ENCODE peak calls at places on chromosomes 13 and 19, in four cellular contexts. One of them, this sample, is unnamed.

GRCh38 chr19:48445606-48446481 is at the start of gene GRWD1:
- DNase-seq in EL: peak
- DNase-seq in GM23338: peak
- DNase-seq in stimulated activated CD8-positive, alpha-beta memory T cell treated with anti-CD3 and anti-CD28 coated beads, Interleukin-15, amount 100 ng/mL, for 48 hours: peak
- DNase-seq in this sample: peak

GRCh38 chr19:4472174-4472974 is at the start of gene HDGFL2:
- DNase-seq in GM23338: no peak
- DNase-seq in EL: no peak
- DNase-seq in stimulated activated CD8-positive, alpha-beta memory T cell treated with anti-CD3 and anti-CD28 coated beads, Interleukin-15, amount 100 ng/mL, for 48 hours: no peak
- DNase-seq in this sample: no peak

GRCh38 chr13:101673360-101674105 is 221.1 kb downstream of the ITGBL1 start:
- DNase-seq in EL: no peak
- DNase-seq in GM23338: no peak
- DNase-seq in stimulated activated CD8-positive, alpha-beta memory T cell treated with anti-CD3 and anti-CD28 coated beads, Interleukin-15, amount 100 ng/mL, for 48 hours: no peak
- DNase-seq in this sample: no peak

GRCh38 chr13:87057807-87058520 is 613.2 kb upstream of the SLITRK5 start:
- DNase-seq in GM23338: no peak
- DNase-seq in EL: no peak
- DNase-seq in stimulated activated CD8-positive, alpha-beta memory T cell treated with anti-CD3 and anti-CD28 coated beads, Interleukin-15, amount 100 ng/mL, for 48 hours: no peak
- DNase-seq in this sample: no peak

GRCh38 chr19:48745208-48745995 is 1.3 kb downstream of the IZUMO1 start:
- DNase-seq in GM23338: peak
- DNase-seq in EL: peak
- DNase-seq in stimulated activated CD8-positive, alpha-beta memory T cell treated with anti-CD3 and anti-CD28 coated beads, Interleukin-15, amount 100 ng/mL, for 48 hours: no peak
- DNase-seq in this sample: peak

GRCh38 chr19:30719991-30720329 is 347.8 kb downstream of the ZNF536 start:
- DNase-seq in GM23338: peak
- DNase-seq in stimulated activated CD8-positive, alpha-beta memory T cell treated with anti-CD3 and anti-CD28 coated beads, Interleukin-15, amount 100 ng/mL, for 48 hours: no peak
- DNase-seq in EL: peak
- DNase-seq in this sample: no peak

GRCh38 chr13:83516781-83517180 is 365.5 kb downstream of the SLITRK1 start:
- DNase-seq in EL: no peak
- DNase-seq in stimulated activated CD8-positive, alpha-beta memory T cell treated with anti-CD3 and anti-CD28 coated beads, Interleukin-15, amount 100 ng/mL, for 48 hours: no peak
- DNase-seq in GM23338: no peak
- DNase-seq in this sample: no peak

GRCh38 chr13:24264976-24265375 is 44.4 kb upstream of the C1QTNF9 start:
- DNase-seq in EL: no peak
- DNase-seq in GM23338: no peak
- DNase-seq in stimulated activated CD8-positive, alpha-beta memory T cell treated with anti-CD3 and anti-CD28 coated beads, Interleukin-15, amount 100 ng/mL, for 48 hours: peak
- DNase-seq in this sample: no peak

GRCh38 chr19:49468199-49468598 is 5.8 kb upstream of the FLT3LG start:
- DNase-seq in EL: no peak
- DNase-seq in GM23338: no peak
- DNase-seq in stimulated activated CD8-positive, alpha-beta memory T cell treated with anti-CD3 and anti-CD28 coated beads, Interleukin-15, amount 100 ng/mL, for 48 hours: no peak
- DNase-seq in this sample: no peak

GRCh38 chr13:111152836-111153235 is 37.7 kb downstream of the ARHGEF7 start:
- DNase-seq in GM23338: peak
- DNase-seq in EL: no peak
- DNase-seq in stimulated activated CD8-positive, alpha-beta memory T cell treated with anti-CD3 and anti-CD28 coated beads, Interleukin-15, amount 100 ng/mL, for 48 hours: no peak
- DNase-seq in this sample: no peak

GRCh38 chr19:1105217-1105872 is 1.6 kb downstream of the GPX4 start:
- DNase-seq in EL: no peak
- DNase-seq in stimulated activated CD8-positive, alpha-beta memory T cell treated with anti-CD3 and anti-CD28 coated beads, Interleukin-15, amount 100 ng/mL, for 48 hours: no peak
- DNase-seq in GM23338: no peak
- DNase-seq in this sample: no peak

GRCh38 chr13:50512602-50513527 is 330.6 kb downstream of the DLEU7 start:
- DNase-seq in stimulated activated CD8-positive, alpha-beta memory T cell treated with anti-CD3 and anti-CD28 coated beads, Interleukin-15, amount 100 ng/mL, for 48 hours: peak
- DNase-seq in EL: peak
- DNase-seq in GM23338: no peak
- DNase-seq in this sample: peak

GRCh38 chr13:104024416-104025170 is 958.4 kb upstream of the SLC10A2 start:
- DNase-seq in stimulated activated CD8-positive, alpha-beta memory T cell treated with anti-CD3 and anti-CD28 coated beads, Interleukin-15, amount 100 ng/mL, for 48 hours: no peak
- DNase-seq in GM23338: no peak
- DNase-seq in EL: no peak
- DNase-seq in this sample: no peak

GRCh38 chr13:50912851-50913250 is 3.3 kb downstream of the RNASEH2B start:
- DNase-seq in GM23338: no peak
- DNase-seq in EL: no peak
- DNase-seq in stimulated activated CD8-positive, alpha-beta memory T cell treated with anti-CD3 and anti-CD28 coated beads, Interleukin-15, amount 100 ng/mL, for 48 hours: no peak
- DNase-seq in this sample: no peak

GRCh38 chr13:51583469-51583874 is 790 bp upstream of the WDFY2 start:
- DNase-seq in GM23338: no peak
- DNase-seq in stimulated activated CD8-positive, alpha-beta memory T cell treated with anti-CD3 and anti-CD28 coated beads, Interleukin-15, amount 100 ng/mL, for 48 hours: no peak
- DNase-seq in EL: no peak
- DNase-seq in this sample: no peak

GRCh38 chr13:81686877-81687276 is 1346.0 kb upstream of the SPRY2 start:
- DNase-seq in stimulated activated CD8-positive, alpha-beta memory T cell treated with anti-CD3 and anti-CD28 coated beads, Interleukin-15, amount 100 ng/mL, for 48 hours: no peak
- DNase-seq in EL: no peak
- DNase-seq in GM23338: no peak
- DNase-seq in this sample: no peak

GRCh38 chr19:46347572-46347883 is 641 bp downstream of the PPP5C start:
- DNase-seq in GM23338: no peak
- DNase-seq in stimulated activated CD8-positive, alpha-beta memory T cell treated with anti-CD3 and anti-CD28 coated beads, Interleukin-15, amount 100 ng/mL, for 48 hours: no peak
- DNase-seq in EL: no peak
- DNase-seq in this sample: no peak

GRCh38 chr19:48419158-48419920 is 25.9 kb downstream of the GRIN2D start:
- DNase-seq in stimulated activated CD8-positive, alpha-beta memory T cell treated with anti-CD3 and anti-CD28 coated beads, Interleukin-15, amount 100 ng/mL, for 48 hours: peak
- DNase-seq in EL: peak
- DNase-seq in GM23338: peak
- DNase-seq in this sample: peak

GRCh38 chr19:8242212-8242821 is 33.1 kb downstream of the CERS4 start:
- DNase-seq in GM23338: no peak
- DNase-seq in EL: no peak
- DNase-seq in stimulated activated CD8-positive, alpha-beta memory T cell treated with anti-CD3 and anti-CD28 coated beads, Interleukin-15, amount 100 ng/mL, for 48 hours: no peak
- DNase-seq in this sample: no peak

GRCh38 chr13:95643471-95643813 is 1.1 kb downstream of the DZIP1 start:
- DNase-seq in EL: peak
- DNase-seq in GM23338: peak
- DNase-seq in stimulated activated CD8-positive, alpha-beta memory T cell treated with anti-CD3 and anti-CD28 coated beads, Interleukin-15, amount 100 ng/mL, for 48 hours: no peak
- DNase-seq in this sample: no peak

GRCh38 chr13:79679334-79679733 is 198.4 kb downstream of the NDFIP2 start:
- DNase-seq in EL: peak
- DNase-seq in GM23338: peak
- DNase-seq in stimulated activated CD8-positive, alpha-beta memory T cell treated with anti-CD3 and anti-CD28 coated beads, Interleukin-15, amount 100 ng/mL, for 48 hours: no peak
- DNase-seq in this sample: peak

GRCh38 chr19:17680235-17680722 is 7.9 kb downstream of the UNC13A start:
- DNase-seq in EL: peak
- DNase-seq in stimulated activated CD8-positive, alpha-beta memory T cell treated with anti-CD3 and anti-CD28 coated beads, Interleukin-15, amount 100 ng/mL, for 48 hours: peak
- DNase-seq in GM23338: peak
- DNase-seq in this sample: peak

GRCh38 chr19:5308471-5309437 is 31.9 kb downstream of the PTPRS start:
- DNase-seq in EL: peak
- DNase-seq in stimulated activated CD8-positive, alpha-beta memory T cell treated with anti-CD3 and anti-CD28 coated beads, Interleukin-15, amount 100 ng/mL, for 48 hours: no peak
- DNase-seq in GM23338: no peak
- DNase-seq in this sample: no peak

GRCh38 chr13:110129076-110129475 is 177.9 kb downstream of the COL4A1 start:
- DNase-seq in stimulated activated CD8-positive, alpha-beta memory T cell treated with anti-CD3 and anti-CD28 coated beads, Interleukin-15, amount 100 ng/mL, for 48 hours: no peak
- DNase-seq in EL: no peak
- DNase-seq in GM23338: no peak
- DNase-seq in this sample: no peak

GRCh38 chr13:35768551-35768950 is 292.1 kb upstream of the MAB21L1 start:
- DNase-seq in GM23338: no peak
- DNase-seq in stimulated activated CD8-positive, alpha-beta memory T cell treated with anti-CD3 and anti-CD28 coated beads, Interleukin-15, amount 100 ng/mL, for 48 hours: no peak
- DNase-seq in EL: peak
- DNase-seq in this sample: no peak